ENCODE peak calls at places on chromosomes 2 and 18, in ten cellular contexts. E is IMR-90, N is RWPE2, H is spleen, L is GM23338, Y is H1, C is A549, U is suprapubic skin, K is psoas muscle, W is colonic mucosa. Z is an unnamed sample. For H3K4me1, the result is how much of the 10 kb centered on the place peaks cover.

GRCh38 chr2:120735750-120736170 is at the start of gene GLI2:
- DNase-seq in U (peak), Y (peak), N (no peak), C (peak), H (peak), E (peak), K (peak), W (peak), L (peak), Z (no peak)

GRCh38 chr2:142140434-142140845 is 9.6 kb upstream of the LRP1B start:
- DNase-seq in E (peak), N (no peak), L (peak), H (no peak), Y (no peak), U (no peak), W (no peak), K (no peak), C (peak), Z (no peak)

GRCh38 chr18:8468911-8469310 is 140.3 kb upstream of the RAB12 start:
- DNase-seq in N (no peak), K (peak), C (no peak), L (no peak), H (no peak), Y (no peak), E (peak), W (no peak), U (no peak), Z (no peak)

GRCh38 chr2:57217013-57217412 is 829.6 kb upstream of the VRK2 start:
- DNase-seq in H (no peak), C (no peak), K (no peak), U (no peak), N (no peak), E (no peak), L (no peak), Y (no peak), W (no peak), Z (no peak)

GRCh38 chr2:128324897-128325410 is 6.3 kb upstream of the HS6ST1 start:
- DNase-seq in W (no peak), E (no peak), K (no peak), Y (no peak), N (no peak), C (no peak), H (no peak), U (no peak), L (no peak), Z (no peak)

GRCh38 chr2:99821572-99822369 is 320.6 kb downstream of the AFF3 start:
- DNase-seq in K (no peak), H (no peak), L (peak), N (no peak), C (no peak), E (peak), Y (no peak), U (no peak), W (no peak), Z (no peak)

GRCh38 chr18:26134110-26134509 is 441 bp downstream of the PSMA8 start:
- DNase-seq in C (no peak), L (no peak), W (no peak), U (no peak), N (no peak), H (no peak), E (no peak), Y (no peak), K (no peak), Z (no peak)

GRCh38 chr2:157874997-157875719 is 972 bp downstream of the ACVR1 start:
- DNase-seq in N (no peak), W (peak), L (peak), E (peak), C (peak), U (peak), H (peak), Y (no peak), K (peak), Z (no peak)

GRCh38 chr2:107808986-107809385 is 17.7 kb upstream of the RGPD4 start:
- DNase-seq in K (no peak), W (no peak), L (no peak), U (no peak), E (no peak), N (no peak), Y (no peak), H (no peak), C (peak), Z (no peak)

GRCh38 chr2:223641062-223641461 is 38.9 kb upstream of the SCG2 start:
- DNase-seq in N (no peak), C (no peak), K (no peak), W (no peak), L (no peak), U (no peak), Y (no peak), H (no peak), E (peak), Z (no peak)

GRCh38 chr2:67782443-67782842 is 280.4 kb downstream of the C1D start:
- DNase-seq in K (no peak), L (no peak), Y (no peak), H (no peak), W (no peak), U (no peak), E (peak), N (no peak), C (no peak), Z (no peak)

GRCh38 chr2:70367722-70368323 is 66.0 kb upstream of the FAM136A start:
- DNase-seq in H (no peak), C (peak), U (no peak), L (peak), Y (no peak), N (no peak), W (peak), K (no peak), E (peak), Z (no peak)

GRCh38 chr18:3554091-3554601 is 104.2 kb downstream of the TGIF1 start:
- DNase-seq in N (no peak), H (no peak), Y (peak), L (peak), W (no peak), E (no peak), K (no peak), U (no peak), C (no peak), Z (no peak)

GRCh38 chr18:23283933-23284430 is 148.7 kb downstream of the CABLES1 start:
- DNase-seq in W (no peak), L (peak), H (no peak), Y (peak), K (no peak), E (peak), N (peak), C (peak), U (no peak), Z (no peak)

GRCh38 chr2:234378440-234378839 is 118.4 kb downstream of the ARL4C start:
- DNase-seq in U (no peak), L (no peak), C (no peak), H (no peak), N (no peak), W (no peak), Y (no peak), K (no peak), E (peak), Z (no peak)
- H3K27ac ChIP-seq in U (peak), L (no peak), C (peak), H (no peak), N (no peak), W (no peak), Y (no peak), K (no peak), E (peak), Z (no peak)

GRCh38 chr2:238839428-238839827 is 8.5 kb upstream of the TWIST2 start:
- DNase-seq in K (no peak), Y (no peak), U (no peak), L (no peak), N (no peak), E (no peak), H (no peak), C (no peak), W (no peak), Z (no peak)

GRCh38 chr2:238834982-238835381 is 12.9 kb upstream of the TWIST2 start:
- DNase-seq in W (no peak), Y (no peak), L (no peak), U (no peak), H (no peak), C (no peak), K (no peak), E (no peak), N (no peak), Z (no peak)

GRCh38 chr2:238838786-238839327 is 9.0 kb upstream of the TWIST2 start:
- DNase-seq in U (no peak), H (no peak), E (no peak), C (no peak), L (no peak), N (no peak), W (no peak), K (no peak), Y (no peak), Z (no peak)

GRCh38 chr2:238831177-238831576 is 16.7 kb upstream of the TWIST2 start:
- DNase-seq in H (no peak), W (no peak), N (no peak), L (no peak), Y (no peak), K (no peak), C (no peak), E (no peak), U (no peak), Z (no peak)

DNA sequence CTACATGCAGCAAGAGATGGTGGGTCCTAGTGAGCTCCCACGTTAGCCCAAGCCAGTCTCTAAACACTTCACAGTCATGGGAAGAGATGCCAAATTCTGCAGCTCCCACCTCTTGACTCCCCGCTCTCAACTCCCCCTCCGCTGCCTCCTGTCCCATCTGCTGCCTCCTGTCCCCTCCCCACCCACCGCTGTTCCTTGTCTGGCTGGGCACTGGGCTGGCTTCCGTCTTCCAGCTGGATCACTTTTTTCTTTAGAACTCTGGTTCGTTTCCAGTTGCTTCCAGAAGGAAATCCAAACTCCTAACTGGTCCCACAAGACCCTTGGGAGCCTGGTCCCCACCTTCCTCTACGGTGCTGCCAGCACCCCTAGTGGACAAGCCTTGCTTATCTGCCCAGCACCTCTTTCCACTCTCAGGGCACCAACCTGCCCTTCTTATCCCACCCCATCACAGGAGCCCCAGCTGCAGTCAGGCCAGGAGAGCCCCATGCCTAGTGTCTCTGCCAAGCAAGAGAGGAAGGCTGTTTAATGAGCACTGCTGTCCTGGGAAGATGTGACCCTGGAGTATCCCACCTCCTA is 12.1 kb upstream of the TWIST2 start:
- DNase-seq in N (no peak), C (no peak), H (no peak), U (no peak), W (no peak), L (peak), Y (no peak), E (no peak), K (no peak), Z (no peak)
- TF ChIP-seq CTCF in N (peak), C (no peak), H (no peak), U (no peak), W (no peak), L (peak), Y (peak), E (no peak), K (no peak), Z (no peak)

DNA sequence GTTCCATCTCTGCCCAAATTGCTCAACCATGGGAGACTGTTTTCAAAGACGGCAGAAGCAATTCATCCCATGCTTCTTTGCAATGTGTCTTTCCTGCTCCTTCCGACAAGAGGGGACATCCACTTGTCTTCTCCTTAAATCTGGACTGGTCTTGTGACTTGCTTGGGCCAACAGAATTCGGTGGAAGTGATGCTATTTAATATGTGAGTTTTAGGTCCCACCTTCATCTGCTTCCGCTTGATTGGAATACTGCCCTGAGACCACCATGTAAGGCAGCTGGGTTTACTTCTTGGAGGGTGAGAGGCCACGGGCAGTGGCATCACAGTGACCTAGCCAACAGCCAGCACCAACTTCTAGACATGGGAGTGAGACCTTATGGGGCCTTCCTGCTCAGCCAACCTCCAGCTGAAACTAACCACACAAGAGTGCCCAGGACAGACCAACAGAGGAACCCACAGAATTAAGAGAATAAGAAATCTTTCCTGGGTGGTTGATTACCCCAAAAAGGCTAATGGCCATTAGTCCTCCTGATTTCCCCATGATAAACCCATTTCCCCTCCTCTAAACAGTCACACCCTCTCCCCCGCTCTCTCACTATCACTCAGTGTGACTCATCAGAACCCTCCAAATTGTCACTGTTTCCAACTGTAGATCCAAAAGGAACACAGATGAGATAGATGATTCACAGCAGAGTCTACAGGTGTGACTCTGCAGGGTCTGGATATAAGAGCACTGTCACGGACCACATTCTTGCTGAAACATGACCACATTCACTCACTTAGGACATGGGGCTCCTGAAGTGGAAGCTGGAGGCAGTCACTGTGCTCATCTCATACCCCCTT is 16.2 kb upstream of the RHOB start:
- DNase-seq in Y (no peak), H (no peak), E (peak), C (no peak), W (no peak), K (no peak), N (no peak), L (no peak), U (peak), Z (no peak)
- H3K4me1 ChIP-seq in Y (under half), H (under half), E (under half), C (under half), W (under half), K (under half), N (under half), L (under half), U (under half), Z (under half)

DNA sequence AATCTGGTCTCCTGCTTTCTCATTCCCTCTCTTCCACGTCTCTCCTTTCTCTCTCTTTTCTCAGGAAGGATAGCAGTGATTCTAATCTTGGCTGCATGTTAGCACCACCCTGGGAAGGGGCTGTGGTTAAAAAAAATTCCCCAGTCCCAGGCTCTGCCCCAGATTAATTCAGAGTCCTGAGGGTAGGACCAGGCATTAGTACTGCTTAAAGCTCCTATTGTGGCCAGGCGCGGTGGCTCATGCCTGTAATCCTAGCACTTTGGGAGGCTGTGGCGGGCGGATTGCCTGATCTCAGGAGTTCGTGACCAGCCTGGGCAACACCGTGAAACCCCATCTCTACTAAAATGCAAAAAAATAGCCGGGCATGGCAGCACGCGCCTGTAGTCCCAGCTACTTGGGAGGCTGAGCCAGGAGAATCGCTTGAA is 35.4 kb upstream of the EML4 start:
- DNase-seq in Y (no peak), K (no peak), W (no peak), L (no peak), E (no peak), H (no peak), N (no peak), U (no peak), C (no peak), Z (no peak)
- H3K27ac ChIP-seq in Y (no peak), K (no peak), W (no peak), L (no peak), E (peak), H (peak), N (peak), U (peak), C (peak), Z (peak)

DNA sequence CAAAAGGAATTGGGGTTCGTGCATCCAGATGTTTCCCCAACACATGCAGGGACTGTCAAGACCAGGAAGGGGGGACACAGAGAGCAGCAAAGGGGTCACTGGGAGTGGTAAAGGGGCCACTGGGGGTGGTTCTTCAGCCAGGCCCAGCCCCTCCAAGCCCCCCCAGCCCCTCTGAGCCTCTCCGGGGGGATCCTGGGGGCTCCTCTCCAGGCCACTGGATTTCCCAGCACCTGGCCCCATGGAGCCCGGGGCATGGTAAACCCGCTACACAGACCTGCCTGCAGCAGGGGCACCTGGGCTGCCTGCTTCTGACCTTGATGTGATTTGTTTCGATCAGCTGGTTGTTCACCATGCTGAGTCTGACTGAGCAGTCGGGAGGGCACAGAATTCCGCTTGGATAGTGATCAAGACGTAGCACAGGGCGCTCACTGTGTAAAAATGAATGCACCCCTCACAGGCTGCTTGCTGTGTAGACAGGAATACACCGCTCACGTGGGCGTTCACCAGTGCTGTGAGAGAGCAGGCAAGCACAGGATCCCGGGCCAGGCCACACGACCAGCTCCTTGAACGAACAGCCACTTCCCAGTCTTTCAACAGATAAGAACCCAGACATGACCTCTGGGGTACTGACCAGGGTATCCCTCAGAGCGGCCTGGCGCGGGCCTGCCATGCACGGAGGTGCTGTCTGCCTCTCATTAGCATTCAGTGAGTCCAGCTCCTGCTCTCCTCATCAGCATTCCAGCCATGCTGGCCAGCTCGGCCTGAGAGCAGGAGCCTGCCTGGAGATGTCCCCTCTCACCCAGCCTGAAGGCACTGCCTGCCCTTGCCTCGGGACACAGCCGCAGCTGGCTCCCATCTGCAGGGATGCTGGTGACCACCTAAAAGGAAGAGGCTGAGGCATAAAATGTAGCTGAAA is 73.3 kb upstream of the OTOS start:
- DNase-seq in C (no peak), N (no peak), H (peak), L (no peak), K (no peak), Y (no peak), U (peak), E (no peak), W (no peak), Z (no peak)
- TF ChIP-seq CTCF in C (no peak), N (no peak), H (no peak), L (no peak), K (no peak), Y (no peak), U (no peak), E (no peak), W (no peak), Z (no peak)

GRCh38 chr18:32550958-32551357 is 80.3 kb upstream of the GAREM1 start:
- DNase-seq in W (no peak), C (no peak), H (no peak), U (no peak), K (no peak), Y (peak), L (peak), E (no peak), N (no peak), Z (no peak)

GRCh38 chr18:32545631-32546030 is 74.9 kb upstream of the GAREM1 start:
- DNase-seq in L (no peak), K (no peak), C (no peak), H (no peak), W (no peak), N (no peak), U (no peak), E (no peak), Y (no peak), Z (no peak)

GRCh38 chr18:32549248-32549842 is 78.7 kb upstream of the GAREM1 start:
- DNase-seq in E (peak), U (no peak), L (peak), N (no peak), Y (peak), W (peak), H (no peak), K (peak), C (peak), Z (no peak)

GRCh38 chr18:32552421-32553030 is 81.8 kb upstream of the GAREM1 start:
- DNase-seq in W (peak), K (no peak), L (peak), C (peak), U (no peak), N (no peak), Y (no peak), H (no peak), E (peak), Z (peak)

DNA sequence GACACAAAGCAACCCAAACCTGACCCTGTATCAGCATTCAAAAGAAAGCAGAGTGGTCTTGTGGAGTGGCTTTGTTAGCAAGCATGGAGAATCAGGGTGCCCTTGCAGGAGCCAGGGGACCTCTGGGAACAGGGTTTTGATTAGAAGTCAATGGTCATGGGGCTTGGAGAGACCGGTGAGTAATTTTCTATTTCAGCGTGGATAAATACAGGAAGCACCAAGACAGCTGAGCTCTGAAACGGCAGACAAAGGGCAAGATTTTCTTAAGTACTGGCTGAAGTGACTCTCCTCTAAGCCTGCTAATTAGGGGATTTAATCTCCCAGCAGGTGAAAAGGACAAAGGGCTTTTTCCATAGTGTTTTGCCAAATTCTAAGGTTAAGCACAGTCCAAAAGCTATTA is 78.0 kb upstream of the GAREM1 start:
- DNase-seq in U (no peak), H (no peak), K (no peak), N (no peak), Y (peak), C (no peak), W (no peak), E (no peak), L (peak), Z (no peak)
- H3K4me1 ChIP-seq in U (under half), H (under half), K (under half), N (under half), Y (under half), C (under half), W (under half), E (under half), L (under half), Z (under half)

DNA sequence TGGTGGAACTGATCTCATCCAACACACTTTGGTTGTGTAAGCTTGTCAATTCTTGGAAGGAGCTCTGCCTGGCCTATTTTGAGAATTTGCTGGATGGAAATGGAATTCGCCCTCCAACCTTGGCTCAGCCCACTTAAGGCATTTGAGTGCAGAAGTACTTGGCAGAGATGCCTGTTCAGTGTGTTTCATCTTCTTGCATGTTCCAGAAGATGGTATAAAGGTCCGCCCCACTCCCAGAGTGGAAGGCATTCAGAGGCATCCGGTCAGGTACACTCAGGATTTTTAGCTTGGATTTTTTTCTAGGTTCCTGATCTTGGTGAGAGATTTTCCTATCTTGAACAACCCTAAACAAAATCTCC is 61.3 kb upstream of the TXNDC2 start:
- DNase-seq in K (no peak), W (peak), Y (no peak), L (no peak), C (peak), U (no peak), H (no peak), N (no peak), E (peak), Z (no peak)
- H3K27ac ChIP-seq in K (peak), W (peak), Y (no peak), L (no peak), C (peak), U (peak), H (peak), N (peak), E (no peak), Z (peak)

GRCh38 chr2:176285321-176285720 is 16.1 kb downstream of the MTX2 start:
- DNase-seq in L (no peak), Y (no peak), W (no peak), N (no peak), K (no peak), H (no peak), E (no peak), C (peak), U (no peak), Z (no peak)
- TF ChIP-seq CTCF in L (no peak), Y (no peak), W (no peak), N (no peak), K (no peak), H (no peak), E (no peak), C (no peak), U (no peak), Z (no peak)